ENCODE peak calls at places on chromosomes 11 and 22, in ten cellular contexts. J is body of pancreas, U is brain microvascular endothelial cell, R is stomach, W is tibial nerve, H is GM12865, F is breast epithelium, N is fibroblast of mammary gland, E is HFFc6, G is pancreas. D is an unnamed sample.
A peak's percentile ranks its signal among the peaks of the same experiment; 100 is the strongest.

GRCh38 chr22:30079952-30080533 is at the start of gene HORMAD2:
- DNase-seq in G (no peak), U (peak; percentile 40), F (no peak), J (no peak), N (peak; percentile 19), R (no peak), H (peak; percentile 49), W (no peak), E (no peak), D (no peak)

GRCh38 chr22:47237890-47238480 is 475.5 kb downstream of the TBC1D22A start:
- DNase-seq in N (no peak), E (no peak), G (no peak), J (no peak), F (no peak), H (no peak), W (no peak), R (no peak), U (no peak), D (no peak)

GRCh38 chr11:131938321-131938751 is 567.9 kb downstream of the NTM start:
- DNase-seq in N (no peak), H (peak; percentile 37), R (no peak), G (no peak), W (no peak), F (no peak), U (no peak), J (no peak), E (no peak), D (no peak)

GRCh38 chr11:18071098-18071705 is 25.1 kb upstream of the TPH1 start:
- DNase-seq in H (no peak), R (no peak), E (no peak), F (no peak), J (peak; percentile 3), G (no peak), U (no peak), N (no peak), W (no peak), D (no peak)

GRCh38 chr11:7551571-7551970 is 37.8 kb downstream of the PPFIBP2 start:
- DNase-seq in E (peak; percentile 28), H (no peak), G (no peak), J (no peak), F (no peak), U (no peak), R (no peak), N (peak; percentile 70), W (no peak), D (no peak)

GRCh38 chr11:19134004-19134403 is 17.0 kb downstream of the ZDHHC13 start:
- DNase-seq in U (no peak), R (no peak), W (no peak), E (no peak), H (no peak), F (no peak), G (no peak), N (no peak), J (no peak), D (no peak)

GRCh38 chr11:19080579-19080993 is 20.1 kb upstream of the MRGPRX2 start:
- DNase-seq in U (no peak), N (peak; percentile 79), E (peak; percentile 27), R (no peak), W (no peak), G (peak; percentile 89), H (no peak), F (no peak), J (peak; percentile 93), D (no peak)

GRCh38 chr22:32985899-32986772 is 72.0 kb downstream of the SYN3 start:
- DNase-seq in J (peak; percentile 75), U (peak; percentile 71), N (peak; percentile 77), F (peak; percentile 62), G (peak; percentile 70), E (peak; percentile 73), R (peak; percentile 58), H (peak; percentile 65), W (peak; percentile 94), D (peak; percentile 70)

GRCh38 chr22:38873469-38874411 is 1.7 kb upstream of the CBX6 start:
- DNase-seq in G (no peak), H (peak; percentile 87), F (no peak), N (no peak), E (no peak), U (no peak), J (no peak), W (no peak), R (peak; percentile 25), D (peak; percentile 79)

GRCh38 chr22:20979243-20979809 is 2.8 kb upstream of the LZTR1 start:
- DNase-seq in H (peak; percentile 83), J (peak; percentile 79), F (peak; percentile 77), U (peak; percentile 71), G (peak; percentile 71), E (no peak), W (no peak), N (peak; percentile 82), R (peak; percentile 67), D (peak; percentile 73)

GRCh38 chr11:73223998-73224730 is 6.1 kb downstream of the P2RY2 start:
- DNase-seq in J (no peak), G (no peak), F (no peak), W (no peak), E (no peak), R (no peak), H (no peak), U (no peak), N (no peak), D (peak; percentile 16)

GRCh38 chr11:115626414-115626813 is 122.2 kb upstream of the CADM1 start:
- DNase-seq in G (no peak), R (no peak), J (no peak), N (no peak), U (no peak), F (no peak), E (no peak), W (no peak), H (no peak), D (no peak)

GRCh38 chr11:10659339-10660216 is 34.0 kb downstream of the IRAG1 start:
- DNase-seq in H (peak; percentile 9), G (no peak), R (no peak), U (peak; percentile 86), F (no peak), J (peak; percentile 49), W (peak; percentile 64), N (peak; percentile 94), E (peak; percentile 97), D (no peak)

GRCh38 chr11:7672276-7672959 is 882 bp downstream of the CYB5R2 start:
- DNase-seq in N (no peak), F (no peak), U (no peak), H (peak; percentile 60), E (no peak), J (no peak), G (no peak), W (no peak), R (no peak), D (peak; percentile 30)

GRCh38 chr22:23533328-23533762 is 46.7 kb downstream of the IGLL1 start:
- DNase-seq in R (no peak), J (no peak), W (no peak), G (no peak), H (no peak), U (peak; percentile 7), N (no peak), E (no peak), F (peak; percentile 67), D (no peak)

GRCh38 chr22:44671742-44672141 is 30.3 kb upstream of the PRR5 start:
- DNase-seq in W (no peak), N (peak; percentile 57), F (no peak), G (no peak), E (peak; percentile 10), H (no peak), U (peak; percentile 9), J (no peak), R (no peak), D (no peak)

GRCh38 chr11:43690929-43691328 is 10.4 kb downstream of the HSD17B12 start:
- DNase-seq in N (no peak), J (no peak), R (no peak), W (no peak), G (no peak), F (no peak), U (no peak), E (no peak), H (no peak), D (no peak)
- TF ChIP-seq CTCF in N (no peak), J (no peak), R (no peak), W (no peak), G (no peak), F (no peak), U (no peak), E (no peak), H (no peak), D (no peak)

DNA sequence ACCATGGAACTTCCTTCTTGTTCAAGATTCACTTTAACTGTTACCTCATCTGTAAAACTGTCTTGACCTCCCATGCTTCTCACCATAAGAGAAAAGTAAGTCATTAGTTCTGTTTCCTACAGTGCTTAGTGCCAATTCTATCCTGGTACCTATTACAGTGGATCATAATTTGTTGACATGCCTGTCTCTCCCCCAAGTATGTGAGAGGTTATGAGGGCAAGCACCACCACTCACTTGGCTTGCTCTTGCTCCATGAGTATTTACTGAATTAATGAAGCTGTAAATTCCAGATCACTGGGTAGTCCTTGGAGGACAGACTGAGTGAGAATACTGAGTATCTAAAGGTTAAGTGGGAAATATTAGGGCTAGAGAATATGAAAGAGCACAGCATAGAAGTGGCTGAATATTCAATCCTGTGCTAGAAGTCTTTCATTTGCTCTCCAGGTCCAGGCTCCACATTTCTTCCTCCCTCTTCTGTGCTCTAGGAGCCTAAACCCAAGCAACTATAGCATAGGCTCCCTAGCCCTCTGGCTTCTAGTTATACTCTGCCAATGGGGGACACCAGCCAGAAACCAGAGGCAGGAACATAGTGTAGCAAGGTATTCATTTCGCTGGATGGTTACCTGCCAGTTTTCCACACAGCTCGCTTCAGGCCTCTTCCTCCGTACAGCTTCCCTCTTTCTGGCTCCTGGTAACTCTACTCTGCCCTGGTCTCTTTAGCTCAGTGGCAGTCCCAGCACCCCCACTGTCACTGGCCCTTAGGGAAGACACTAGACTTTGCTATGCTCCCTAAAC is 118.2 kb upstream of the SLC5A12 start:
- DNase-seq in N (no peak), R (no peak), F (no peak), W (no peak), G (no peak), E (no peak), J (no peak), H (no peak), U (no peak), D (no peak)
- TF ChIP-seq CTCF in N (no peak), R (no peak), F (no peak), W (no peak), G (no peak), E (no peak), J (no peak), H (no peak), U (no peak), D (no peak)

GRCh38 chr11:117221775-117222517 is 9.9 kb downstream of the PCSK7 start:
- DNase-seq in H (no peak), W (peak; percentile 90), N (peak; percentile 83), J (peak; percentile 61), G (peak; percentile 46), E (peak; percentile 52), F (peak; percentile 57), R (peak; percentile 60), U (no peak), D (no peak)
- TF ChIP-seq CTCF in H (no peak), W (no peak), N (no peak), J (no peak), G (no peak), E (peak; percentile 20), F (no peak), R (no peak), U (no peak), D (no peak)

GRCh38 chr11:32792948-32793475 is 1.4 kb downstream of the CCDC73 start:
- DNase-seq in G (peak; percentile 72), W (peak; percentile 60), U (peak; percentile 44), H (peak; percentile 67), F (peak; percentile 59), E (no peak), N (peak; percentile 36), J (peak; percentile 73), R (peak; percentile 69), D (peak; percentile 52)
- TF ChIP-seq CTCF in G (peak; percentile 62), W (peak; percentile 68), U (peak; percentile 74), H (peak; percentile 68), F (peak; percentile 59), E (peak; percentile 96), N (peak; percentile 70), J (peak; percentile 56), R (peak; percentile 62), D (peak; percentile 66)

D was measured in GM13977.